ENCODE peak calls at places on chromosomes 5 and 9, in nine cellular contexts. P, O, X, R, Z, H, Y, V and A are unnamed samples.
A peak's percentile ranks its signal among the peaks of the same experiment; 100 is the strongest.

GRCh38 chr5:83991566-83992224 is 271.0 kb upstream of the HAPLN1 start:
- DNase-seq in V (no peak), Z (no peak), Y (no peak), X (no peak), O (no peak), P (no peak), R (no peak), H (peak; percentile 91), A (no peak)

GRCh38 chr5:125558466-125558865 is 812.0 kb upstream of the ZNF608 start:
- DNase-seq in P (no peak), Z (no peak), O (no peak), X (no peak), V (no peak), Y (no peak), R (no peak), H (peak; percentile 62), A (no peak)

GRCh38 chr5:79225026-79225425 is 10.9 kb upstream of the JMY start:
- DNase-seq in O (no peak), P (no peak), R (no peak), V (no peak), Y (no peak), H (peak; percentile 44), Z (no peak), X (no peak), A (no peak)

GRCh38 chr5:149671544-149671943 is 58.6 kb upstream of the PPARGC1B start:
- DNase-seq in H (no peak), O (no peak), Z (no peak), X (peak; percentile 83), P (no peak), Y (no peak), R (no peak), V (no peak), A (no peak)

GRCh38 chr5:2370626-2371418 is 380.7 kb downstream of the IRX2 start:
- DNase-seq in P (no peak), Z (no peak), H (no peak), V (no peak), X (no peak), Y (no peak), R (no peak), O (no peak), A (no peak)

GRCh38 chr9:96612105-96612965 is 7.3 kb downstream of the CDC14B start:
- DNase-seq in Z (no peak), O (no peak), V (no peak), X (peak; percentile 30), P (no peak), Y (no peak), R (peak; percentile 30), H (peak; percentile 92), A (no peak)

GRCh38 chr9:74662616-74663015 is 165.5 kb downstream of the RORB start:
- DNase-seq in O (no peak), Y (no peak), V (no peak), R (no peak), H (no peak), P (no peak), X (no peak), Z (no peak), A (no peak)

GRCh38 chr5:171688696-171689495 is 96.7 kb upstream of the SMIM23 start:
- DNase-seq in Z (no peak), H (no peak), Y (no peak), V (no peak), P (no peak), X (no peak), R (no peak), O (no peak), A (no peak)

GRCh38 chr5:99061711-99062110 is 132.9 kb upstream of the CHD1 start:
- DNase-seq in Z (no peak), Y (no peak), P (no peak), R (no peak), O (no peak), X (no peak), V (no peak), H (peak; percentile 82), A (no peak)

GRCh38 chr9:99056876-99057664 is 47.8 kb upstream of the TGFBR1 start:
- DNase-seq in Z (peak; percentile 34), R (no peak), H (peak; percentile 95), Y (no peak), X (no peak), P (no peak), V (no peak), O (no peak), A (no peak)

GRCh38 chr5:127673401-127673800 is 24.5 kb downstream of the CTXN3 start:
- DNase-seq in V (no peak), X (no peak), Y (no peak), P (no peak), Z (no peak), O (no peak), H (no peak), R (no peak), A (no peak)

GRCh38 chr5:68187268-68188055 is 28.1 kb upstream of the PIK3R1 start:
- DNase-seq in Y (no peak), Z (no peak), P (peak; percentile 88), X (peak; percentile 47), R (peak; percentile 75), H (peak; percentile 76), O (no peak), V (no peak), A (peak; percentile 49)

GRCh38 chr5:171365351-171365750 is 22.3 kb upstream of the NPM1 start:
- DNase-seq in P (no peak), H (no peak), Y (no peak), R (peak; percentile 79), Z (no peak), X (no peak), O (no peak), V (no peak), A (no peak)

GRCh38 chr9:114757984-114758383 is 47.9 kb downstream of the TNFSF15 start:
- DNase-seq in R (peak; percentile 44), Y (no peak), Z (no peak), V (no peak), P (no peak), H (no peak), O (no peak), X (no peak), A (no peak)

GRCh38 chr9:37413311-37413710 is 9.2 kb upstream of the GRHPR start:
- DNase-seq in R (no peak), H (no peak), X (no peak), V (no peak), O (no peak), Y (no peak), P (no peak), Z (no peak), A (no peak)

GRCh38 chr5:73687357-73687756 is 61.4 kb downstream of the ARHGEF28 start:
- DNase-seq in Z (no peak), Y (no peak), R (no peak), O (no peak), V (no peak), H (no peak), P (no peak), X (no peak), A (no peak)

GRCh38 chr5:177382423-177383029 is 1.7 kb upstream of the SLC34A1 start:
- DNase-seq in Z (peak; percentile 51), P (no peak), H (no peak), V (no peak), X (no peak), O (no peak), Y (no peak), R (peak; percentile 80), A (no peak)
- TF ChIP-seq CTCF in Z (no peak), P (no peak), H (peak; percentile 41), V (no peak), X (no peak), O (no peak), Y (no peak), R (peak; percentile 68), A (no peak)

GRCh38 chr5:59337240-59337639 is 556.3 kb downstream of the PDE4D start:
- DNase-seq in V (no peak), Z (no peak), R (no peak), X (no peak), O (no peak), P (peak; percentile 10), H (no peak), Y (no peak), A (no peak)

GRCh38 chr5:59342181-59342580 is 551.3 kb downstream of the PDE4D start:
- DNase-seq in X (no peak), Y (no peak), Z (no peak), O (no peak), P (no peak), V (no peak), H (peak; percentile 44), R (no peak), A (no peak)

GRCh38 chr5:59341155-59341554 is 552.4 kb downstream of the PDE4D start:
- DNase-seq in V (no peak), R (no peak), X (no peak), Y (no peak), P (no peak), O (no peak), Z (no peak), H (no peak), A (no peak)

GRCh38 chr5:59340637-59341036 is 552.9 kb downstream of the PDE4D start:
- DNase-seq in H (no peak), X (no peak), O (no peak), Z (no peak), V (no peak), P (no peak), Y (no peak), R (no peak), A (no peak)

DNA sequence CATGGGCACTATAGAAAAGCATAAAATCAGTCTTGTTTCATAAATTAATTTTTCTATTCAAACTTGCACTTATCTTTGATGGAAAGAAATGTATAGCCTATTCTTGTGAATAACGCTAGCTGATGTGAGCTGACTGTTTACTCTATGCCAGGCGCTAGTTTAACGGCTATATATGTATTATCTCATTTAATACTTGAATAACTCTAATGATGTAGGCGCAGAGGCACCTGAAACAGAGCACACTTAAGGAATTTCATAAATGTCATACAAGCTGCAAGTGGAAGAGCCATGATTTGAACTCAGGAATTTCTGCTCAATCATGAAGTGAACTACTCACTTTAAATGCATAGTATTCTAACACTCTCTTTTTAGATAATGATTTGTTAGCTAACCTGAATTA is 551.8 kb downstream of the PDE4D start:
- DNase-seq in R (no peak), Y (no peak), Z (no peak), O (no peak), H (no peak), X (no peak), P (no peak), V (no peak), A (no peak)
- TF ChIP-seq CTCF in R (no peak), Y (no peak), Z (no peak), O (no peak), H (no peak), X (no peak), P (no peak), V (no peak), A (no peak)

GRCh38 chr9:21336467-21336866 is 1.3 kb upstream of the KLHL9 start:
- DNase-seq in P (no peak), X (no peak), O (no peak), Z (no peak), V (no peak), Y (no peak), H (no peak), R (peak; percentile 20), A (no peak)
- TF ChIP-seq CTCF in P (no peak), X (no peak), O (no peak), Z (no peak), V (no peak), Y (no peak), H (no peak), R (no peak), A (no peak)

DNA sequence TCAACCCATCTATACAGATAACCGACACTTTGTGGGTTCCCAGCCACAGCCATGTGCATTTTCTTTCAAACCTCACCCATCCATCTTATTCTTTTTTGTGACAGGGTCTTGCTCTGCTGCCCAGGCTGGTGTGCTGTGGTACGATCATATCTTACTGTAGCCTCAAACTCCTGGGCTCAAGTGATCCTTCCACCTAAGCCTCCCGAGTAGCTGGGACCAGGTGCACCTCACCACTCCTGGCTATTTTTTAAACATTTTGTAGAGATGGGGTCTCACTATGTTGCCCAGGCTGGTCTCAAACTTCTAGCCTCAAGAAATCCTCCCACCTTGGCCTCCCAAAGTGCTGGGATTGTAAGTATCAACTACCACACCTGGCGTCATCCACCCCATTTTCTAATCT is 7.4 kb upstream of the TMEM38B start:
- DNase-seq in V (no peak), O (no peak), P (no peak), R (no peak), Z (no peak), Y (no peak), H (no peak), X (no peak), A (no peak)
- TF ChIP-seq CTCF in V (no peak), O (no peak), P (no peak), R (no peak), Z (no peak), Y (no peak), H (no peak), X (no peak), A (no peak)